ENCODE peak calls at places on chromosomes 12 and 14, in six cellular contexts. P, S, V, W, F and R are unnamed samples.

GRCh38 chr12:40202095-40203059 is 22.4 kb upstream of the LRRK2 start:
- DNase-seq in W (no peak), S (no peak), P (no peak), F (no peak), V (no peak), R (no peak)

GRCh38 chr14:100117647-100118376 is 41.6 kb downstream of the DEGS2 start:
- DNase-seq in F (no peak), S (no peak), P (no peak), W (no peak), V (no peak), R (no peak)

GRCh38 chr12:109053382-109054123 is 1.2 kb downstream of the USP30 start:
- DNase-seq in P (peak), S (peak), F (peak), W (no peak), V (peak), R (no peak)

GRCh38 chr12:5506821-5507231 is 74.9 kb downstream of the NTF3 start:
- DNase-seq in W (no peak), F (no peak), V (no peak), P (no peak), S (no peak), R (no peak)

GRCh38 chr12:54602661-54603060 is 14.2 kb upstream of the PPP1R1A start:
- DNase-seq in W (no peak), P (no peak), S (no peak), F (no peak), V (no peak), R (no peak)

GRCh38 chr12:48890657-48891418 is 25.2 kb upstream of the RND1 start:
- DNase-seq in S (peak), W (peak), V (peak), F (peak), P (no peak), R (peak)

GRCh38 chr12:50282581-50283229 is 615 bp downstream of the LIMA1 start:
- DNase-seq in F (peak), W (no peak), S (no peak), P (no peak), V (no peak), R (no peak)

GRCh38 chr12:32761716-32762115 is 6.0 kb upstream of the YARS2 start:
- DNase-seq in P (no peak), F (no peak), S (no peak), V (no peak), W (no peak), R (no peak)

GRCh38 chr12:125245601-125246345 is 180.5 kb downstream of the AACS start:
- DNase-seq in P (no peak), V (no peak), F (no peak), S (no peak), W (no peak), R (no peak)

GRCh38 chr14:92040431-92041040 is 677 bp upstream of the TRIP11 start:
- DNase-seq in S (no peak), P (peak), W (no peak), V (peak), F (no peak), R (no peak)

GRCh38 chr12:6333566-6333965 is 8.3 kb downstream of the TNFRSF1A start:
- DNase-seq in P (no peak), S (no peak), W (no peak), F (no peak), V (no peak), R (no peak)

GRCh38 chr12:120159509-120160237 is 34.8 kb downstream of the GCN1 start:
- DNase-seq in P (no peak), W (no peak), V (no peak), F (no peak), S (no peak), R (no peak)

GRCh38 chr14:79480212-79480611 is 731.1 kb downstream of the DIO2 start:
- DNase-seq in S (no peak), V (no peak), P (no peak), F (no peak), W (no peak), R (no peak)

GRCh38 chr12:53791735-53792326 is 40.1 kb upstream of the CISTR start:
- DNase-seq in V (no peak), W (peak), F (peak), S (no peak), P (no peak), R (no peak)

GRCh38 chr14:69326611-69327010 is 66.7 kb downstream of the GALNT16 start:
- DNase-seq in S (no peak), F (no peak), W (no peak), V (no peak), P (no peak), R (no peak)

GRCh38 chr14:100406505-100407131 is 83.5 kb downstream of the SLC25A47 start:
- DNase-seq in W (no peak), P (no peak), F (peak), V (peak), S (no peak), R (no peak)

GRCh38 chr12:128025856-128026255 is 241.1 kb upstream of the TMEM132C start:
- DNase-seq in F (no peak), S (no peak), V (no peak), W (no peak), P (no peak), R (no peak)

GRCh38 chr12:87930033-87930432 is 99.2 kb downstream of the C12orf50 start:
- DNase-seq in S (no peak), V (no peak), P (no peak), W (no peak), F (no peak), R (no peak)

GRCh38 chr14:37709419-37710195 is 114.2 kb downstream of the TTC6 start:
- DNase-seq in P (no peak), W (no peak), F (no peak), S (no peak), V (peak), R (no peak)

GRCh38 chr12:11228268-11228879 is 41.1 kb downstream of the PRB3 start:
- DNase-seq in W (peak), P (peak), S (peak), F (peak), V (peak), R (peak)

GRCh38 chr14:92690171-92691011 is 58.0 kb downstream of the LGMN start:
- DNase-seq in F (no peak), S (no peak), W (no peak), V (peak), P (no peak), R (no peak)

GRCh38 chr12:6942331-6942665 is 1.3 kb upstream of the RNU7-1 start:
- DNase-seq in P (no peak), W (no peak), V (no peak), S (no peak), F (no peak), R (no peak)

GRCh38 chr14:37114039-37114438 is 58.4 kb downstream of the SLC25A21 start:
- DNase-seq in S (no peak), F (no peak), W (no peak), P (no peak), V (no peak), R (no peak)

GRCh38 chr12:5506295-5506694 is 74.4 kb downstream of the NTF3 start:
- DNase-seq in S (no peak), P (no peak), V (no peak), F (no peak), W (no peak), R (no peak)

GRCh38 chr12:90831712-90832111 is 123.3 kb downstream of the CCER1 start:
- DNase-seq in F (no peak), P (no peak), V (no peak), W (no peak), S (no peak), R (no peak)

GRCh38 chr12:99746538-99746937 is 99.0 kb downstream of the GARIN6 start:
- DNase-seq in F (no peak), V (no peak), W (no peak), S (no peak), P (no peak), R (no peak)

GRCh38 chr14:95156153-95156764 is 1.1 kb downstream of the DICER1 start:
- DNase-seq in P (no peak), V (no peak), S (peak), W (no peak), F (no peak), R (no peak)

GRCh38 chr12:63037721-63038120 is 102.8 kb upstream of the PPM1H start:
- DNase-seq in V (no peak), S (no peak), F (no peak), P (no peak), W (no peak), R (no peak)

GRCh38 chr12:127351481-127352010 is 915.4 kb upstream of the TMEM132C start:
- DNase-seq in P (no peak), F (peak), W (no peak), V (no peak), S (no peak), R (no peak)

GRCh38 chr12:57213763-57214397 is 2.7 kb upstream of the NXPH4 start:
- DNase-seq in V (no peak), W (no peak), S (no peak), F (no peak), P (no peak), R (no peak)

GRCh38 chr14:54651649-54652048 is 84.7 kb downstream of the SAMD4A start:
- DNase-seq in W (no peak), S (no peak), F (no peak), P (no peak), V (no peak), R (no peak)

GRCh38 chr12:98453492-98453891 is 61.9 kb upstream of the TMPO start:
- DNase-seq in V (no peak), W (no peak), F (no peak), S (no peak), P (no peak), R (no peak)

GRCh38 chr12:98453070-98453469 is 62.3 kb upstream of the TMPO start:
- DNase-seq in S (no peak), F (no peak), P (no peak), V (no peak), W (no peak), R (no peak)

GRCh38 chr12:98456583-98457573 is 58.5 kb upstream of the TMPO start:
- DNase-seq in F (peak), V (no peak), P (no peak), S (peak), W (peak), R (peak)
- TF ChIP-seq TAF1 in F (no peak), V (no peak), P (no peak), S (no peak), W (peak), R (no peak)

GRCh38 chr12:27331927-27332324 is 710 bp upstream of the BMAL2 start:
- DNase-seq in W (no peak), S (no peak), F (no peak), P (no peak), V (no peak), R (no peak)

GRCh38 chr12:27331299-27331926 is 1.2 kb upstream of the BMAL2 start:
- DNase-seq in F (peak), S (no peak), V (peak), P (peak), W (no peak), R (peak)

GRCh38 chr12:27333311-27334009 is 824 bp downstream of the BMAL2 start:
- DNase-seq in V (no peak), W (no peak), F (no peak), S (no peak), P (no peak), R (peak)

GRCh38 chr12:27334052-27334720 is 1.6 kb downstream of the BMAL2 start:
- DNase-seq in V (no peak), P (no peak), F (no peak), W (no peak), S (no peak), R (no peak)

GRCh38 chr12:27332407-27333310 is at the start of gene BMAL2:
- DNase-seq in F (peak), P (no peak), W (no peak), V (peak), S (peak), R (peak)
- TF ChIP-seq POLR2A in F (no peak), P (peak), W (no peak), V (no peak), S (no peak), R (peak)

GRCh38 chr14:27006520-27006919 is 408.7 kb upstream of the NOVA1 start:
- DNase-seq in S (no peak), V (no peak), F (no peak), P (no peak), W (no peak), R (no peak)

GRCh38 chr14:27002179-27002578 is 404.3 kb upstream of the NOVA1 start:
- DNase-seq in V (no peak), F (no peak), P (no peak), S (no peak), W (no peak), R (no peak)
- TF ChIP-seq TAF1 in V (no peak), F (no peak), P (no peak), S (no peak), W (no peak), R (no peak)

GRCh38 chr14:89416002-89416995 is 734 bp downstream of the FOXN3 start:
- DNase-seq in P (peak), W (peak), S (peak), F (peak), V (peak), R (peak)
- TF ChIP-seq POLR2A in P (peak), W (no peak), S (no peak), F (no peak), V (peak), R (peak)